ENCODE peak calls at places on chromosomes 7 and 10, in six cellular contexts. B, L, M, U, T and N are unnamed samples.

GRCh38 chr10:124035928-124036558 is 57.4 kb downstream of the CHST15 start:
- DNase-seq in T (peak), M (no peak), U (no peak), L (no peak), B (no peak), N (no peak)

GRCh38 chr10:125911990-125912389 is 15.6 kb downstream of the FANK1 start:
- DNase-seq in T (no peak), B (no peak), L (no peak), U (no peak), M (no peak), N (no peak)

GRCh38 chr7:44634839-44635591 is 28.6 kb downstream of the OGDH start:
- DNase-seq in L (no peak), B (peak), T (no peak), M (no peak), U (no peak), N (no peak)

GRCh38 chr7:45402480-45403218 is 171.5 kb upstream of the ADCY1 start:
- DNase-seq in M (no peak), B (no peak), L (no peak), U (peak), T (no peak), N (peak)

GRCh38 chr7:90910136-90910535 is 314.0 kb downstream of the CDK14 start:
- DNase-seq in B (no peak), U (peak), L (no peak), M (no peak), T (no peak), N (peak)

GRCh38 chr7:103524042-103524907 is 78.3 kb upstream of the SLC26A5 start:
- DNase-seq in M (no peak), L (no peak), T (no peak), B (peak), U (peak), N (peak)

GRCh38 chr10:122662231-122662630 is 37.4 kb downstream of the C10orf120 start:
- DNase-seq in U (no peak), L (no peak), M (no peak), T (no peak), B (no peak), N (no peak)

GRCh38 chr7:27187702-27188665 is 3.0 kb upstream of the HOXA11 start:
- DNase-seq in T (peak), U (no peak), L (no peak), B (no peak), M (no peak), N (no peak)

GRCh38 chr10:132298038-132298935 is 9.5 kb downstream of the STK32C start:
- DNase-seq in U (no peak), B (no peak), M (no peak), T (no peak), L (no peak), N (no peak)

GRCh38 chr7:131302876-131303707 is 24.6 kb upstream of the MKLN1 start:
- DNase-seq in T (no peak), U (peak), M (no peak), L (peak), B (no peak), N (peak)

GRCh38 chr10:97371696-97372095 is 29.4 kb downstream of the RRP12 start:
- DNase-seq in T (no peak), U (no peak), B (no peak), L (no peak), M (no peak), N (no peak)

GRCh38 chr7:142338633-142339501 is 81.0 kb upstream of the PRSS58 start:
- DNase-seq in U (no peak), T (peak), L (peak), B (peak), M (no peak), N (peak)

GRCh38 chr7:26090927-26091519 is 61.0 kb upstream of the NFE2L3 start:
- DNase-seq in U (peak), B (peak), M (no peak), L (no peak), T (peak), N (peak)

GRCh38 chr7:90587766-90588165 is 8.4 kb upstream of the CDK14 start:
- DNase-seq in B (no peak), U (no peak), M (no peak), L (no peak), T (no peak), N (no peak)

GRCh38 chr10:13672505-13672904 is 85.7 kb downstream of the PRPF18 start:
- DNase-seq in L (no peak), B (peak), M (no peak), T (peak), U (peak), N (no peak)

GRCh38 chr7:2182461-2182860 is 50.3 kb downstream of the MAD1L1 start:
- DNase-seq in M (no peak), T (no peak), U (no peak), B (no peak), L (no peak), N (no peak)

GRCh38 chr10:128147064-128147463 is 20.8 kb upstream of the MKI67 start:
- DNase-seq in U (no peak), B (no peak), L (no peak), M (no peak), T (no peak), N (no peak)

GRCh38 chr7:2504818-2505375 is 14.7 kb upstream of the LFNG start:
- DNase-seq in T (no peak), L (no peak), B (no peak), U (no peak), M (no peak), N (no peak)

GRCh38 chr7:134289423-134289822 is 27.3 kb downstream of the SLC35B4 start:
- DNase-seq in U (no peak), L (no peak), M (no peak), B (no peak), T (no peak), N (no peak)

GRCh38 chr10:124869941-124870340 is 68.3 kb downstream of the ABRAXAS2 start:
- DNase-seq in U (no peak), T (no peak), M (no peak), B (no peak), L (no peak), N (no peak)

GRCh38 chr7:25125137-25125946 is at the start of gene CYCS:
- DNase-seq in T (peak), L (peak), U (peak), B (peak), M (peak), N (peak)

GRCh38 chr10:88136712-88137111 is 273.3 kb downstream of the PTEN start:
- DNase-seq in B (no peak), L (no peak), T (no peak), U (no peak), M (no peak), N (no peak)

GRCh38 chr7:155852426-155853301 is 40.4 kb upstream of the SHH start:
- DNase-seq in M (no peak), T (no peak), U (no peak), B (no peak), L (no peak), N (no peak)

GRCh38 chr7:1091644-1092027 is 3.7 kb downstream of the GPER1 start:
- DNase-seq in T (no peak), B (no peak), M (no peak), U (no peak), L (no peak), N (no peak)

GRCh38 chr7:250523-250922 is 39.4 kb upstream of the FOXL3 start:
- DNase-seq in B (no peak), U (no peak), M (no peak), T (no peak), L (no peak), N (no peak)

GRCh38 chr10:77005901-77006300 is 631.7 kb downstream of the KCNMA1 start:
- DNase-seq in M (no peak), B (no peak), L (no peak), T (no peak), U (no peak), N (no peak)

GRCh38 chr7:91043924-91044660 is 220.1 kb upstream of the FZD1 start:
- DNase-seq in M (no peak), B (no peak), T (no peak), L (no peak), U (no peak), N (no peak)

GRCh38 chr10:49187950-49188761 is at the start of gene TMEM273:
- DNase-seq in U (no peak), T (no peak), L (no peak), B (no peak), M (no peak), N (no peak)

GRCh38 chr7:75608451-75609122 is 116.5 kb downstream of the SPDYE5 start:
- DNase-seq in U (no peak), L (no peak), T (no peak), M (no peak), B (no peak), N (no peak)

GRCh38 chr10:66586073-66586472 is 339.8 kb upstream of the LRRTM3 start:
- DNase-seq in U (peak), B (peak), T (no peak), L (peak), M (no peak), N (no peak)

GRCh38 chr7:157514746-157515145 is 177.9 kb downstream of the DNAJB6 start:
- DNase-seq in L (no peak), B (no peak), T (no peak), U (no peak), M (no peak), N (no peak)

DNA sequence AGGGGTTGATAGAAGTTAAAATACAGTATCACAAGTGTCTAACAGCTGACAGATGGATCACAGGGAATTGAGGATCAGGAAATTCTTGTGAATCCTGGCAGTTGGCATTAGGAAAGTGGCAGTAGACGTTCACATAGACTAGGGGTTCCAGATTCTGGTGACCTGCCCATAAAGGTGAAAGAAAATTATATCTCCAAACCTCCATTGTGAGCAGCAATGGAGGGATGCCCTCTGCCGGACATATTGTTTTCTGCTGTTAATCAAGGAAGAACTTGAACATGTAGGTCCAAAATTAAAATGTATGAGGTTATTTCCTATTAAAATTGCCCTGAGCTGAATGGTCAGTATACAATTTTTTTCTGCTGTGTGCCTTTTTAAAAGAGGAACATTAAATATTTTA is 5.1 kb downstream of the NME8 start:
- DNase-seq in L (peak), T (peak), M (no peak), B (peak), U (no peak), N (peak)
- TF ChIP-seq CTCF in L (peak), T (peak), M (peak), B (peak), U (peak), N (peak)

DNA sequence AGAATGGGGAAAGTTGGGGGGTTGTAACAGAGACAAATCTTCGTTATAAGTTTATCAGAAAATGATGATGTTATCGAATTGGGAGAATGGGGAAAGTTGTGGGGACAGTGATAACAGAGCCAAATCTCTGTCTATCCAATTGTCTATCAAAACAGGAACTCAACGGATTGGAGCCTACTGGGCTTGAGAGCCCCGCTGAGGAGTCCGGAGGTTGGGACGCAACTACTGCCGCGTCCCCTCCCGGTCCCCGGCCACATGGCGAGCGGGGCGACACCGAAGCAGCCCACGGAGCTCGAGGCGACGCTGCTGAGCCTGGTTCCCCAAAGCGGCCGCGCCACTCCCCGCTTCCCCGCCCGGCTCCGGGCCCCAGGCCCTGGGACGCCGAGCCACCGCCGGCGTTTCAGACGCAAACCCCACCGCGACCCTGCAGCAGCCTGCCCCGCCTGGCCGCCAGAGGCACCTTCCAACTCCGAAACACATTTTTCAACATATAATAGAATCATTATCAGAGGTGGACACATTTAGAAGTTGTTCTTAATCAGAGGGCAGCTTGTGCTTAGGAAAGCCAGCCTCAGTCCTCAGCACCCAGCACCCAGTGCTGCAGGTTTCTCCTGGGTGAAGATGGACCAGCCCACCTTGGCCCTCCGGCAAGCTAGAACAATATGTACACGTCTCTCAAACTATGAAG is 13.8 kb upstream of the RALA start:
- DNase-seq in T (peak), L (peak), B (peak), U (no peak), M (peak), N (no peak)
- TF ChIP-seq CTCF in T (peak), L (no peak), B (peak), U (no peak), M (peak), N (no peak)

GRCh38 chr10:64115913-64116643 is 594.9 kb downstream of the REEP3 start:
- DNase-seq in B (peak), U (peak), T (peak), M (peak), L (peak), N (peak)
- TF ChIP-seq CTCF in B (peak), U (peak), T (peak), M (peak), L (peak), N (peak)

DNA sequence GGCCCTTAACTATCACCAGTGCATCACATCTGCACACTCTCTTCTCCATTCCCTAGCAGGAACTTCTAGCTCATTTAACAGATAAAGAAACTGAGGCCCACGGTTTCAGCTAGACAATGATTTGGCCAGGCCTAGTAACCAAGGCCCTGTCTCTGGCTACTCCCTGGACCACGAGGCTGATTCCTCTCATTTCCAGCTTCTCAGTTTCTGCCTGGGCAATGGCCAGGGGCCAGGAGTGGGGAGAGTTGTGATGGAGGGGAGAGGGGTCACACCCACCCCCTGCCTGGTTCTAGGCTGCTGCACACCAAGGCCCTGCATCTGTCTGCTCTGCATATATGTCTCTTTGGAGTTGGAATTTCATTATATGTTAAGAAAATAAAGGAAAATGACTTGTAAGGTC is 13.5 kb downstream of the AQP1 start:
- DNase-seq in L (no peak), B (no peak), M (no peak), U (no peak), T (no peak), N (no peak)
- TF ChIP-seq CTCF in L (no peak), B (no peak), M (no peak), U (no peak), T (no peak), N (no peak)

DNA sequence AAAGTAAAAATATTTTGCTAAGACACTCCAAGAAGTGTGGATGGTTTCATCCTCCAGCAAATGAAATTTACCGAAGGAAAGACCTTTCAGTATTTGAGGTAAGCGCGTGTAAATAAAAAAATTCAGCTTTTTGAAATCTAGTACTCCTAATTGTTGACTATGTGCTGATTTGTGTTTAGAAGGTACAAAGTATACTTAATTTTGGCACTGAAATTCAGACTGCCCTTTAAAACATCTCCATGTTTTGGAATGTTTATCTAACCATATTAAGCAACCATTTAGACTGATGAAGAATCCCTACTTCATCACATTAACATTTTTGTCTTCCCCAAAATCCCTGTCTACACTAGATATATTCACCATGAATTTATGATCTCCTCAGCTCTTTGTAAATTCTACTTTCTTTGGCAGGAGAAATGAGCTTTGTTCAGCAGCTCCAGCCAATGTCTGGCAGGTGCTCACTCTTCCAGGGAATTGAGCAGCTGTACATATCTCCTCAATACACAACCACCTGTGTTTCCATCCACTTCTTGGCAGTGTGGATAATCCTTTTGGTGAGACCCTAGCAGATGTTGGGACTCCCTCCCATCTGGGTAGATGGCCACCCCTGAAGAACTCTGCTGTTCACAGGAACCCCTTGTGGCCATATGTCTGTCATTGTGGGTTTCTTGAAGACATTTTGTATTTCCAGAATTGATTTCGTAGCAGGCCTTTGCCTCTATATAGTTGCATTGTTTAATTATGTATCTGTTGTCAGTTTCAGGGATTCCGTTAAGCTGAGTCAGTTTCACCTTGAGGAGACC is 129.4 kb upstream of the SAMD8 start:
- DNase-seq in T (no peak), U (no peak), L (no peak), B (no peak), M (no peak), N (no peak)
- TF ChIP-seq CTCF in T (no peak), U (no peak), L (no peak), B (no peak), M (no peak), N (no peak)

GRCh38 chr7:4854916-4855315 is 6.9 kb downstream of the PAPOLB start:
- DNase-seq in B (no peak), T (no peak), L (no peak), M (no peak), U (peak), N (no peak)

GRCh38 chr7:4845740-4846142 is 16.1 kb downstream of the PAPOLB start:
- DNase-seq in U (peak), B (peak), M (no peak), L (peak), T (peak), N (no peak)

GRCh38 chr7:4850262-4850795 is 11.5 kb downstream of the PAPOLB start:
- DNase-seq in B (no peak), U (no peak), L (no peak), T (no peak), M (no peak), N (no peak)

GRCh38 chr7:4851459-4852422 is 10.1 kb downstream of the PAPOLB start:
- DNase-seq in U (no peak), L (no peak), M (no peak), B (no peak), T (no peak), N (peak)

DNA sequence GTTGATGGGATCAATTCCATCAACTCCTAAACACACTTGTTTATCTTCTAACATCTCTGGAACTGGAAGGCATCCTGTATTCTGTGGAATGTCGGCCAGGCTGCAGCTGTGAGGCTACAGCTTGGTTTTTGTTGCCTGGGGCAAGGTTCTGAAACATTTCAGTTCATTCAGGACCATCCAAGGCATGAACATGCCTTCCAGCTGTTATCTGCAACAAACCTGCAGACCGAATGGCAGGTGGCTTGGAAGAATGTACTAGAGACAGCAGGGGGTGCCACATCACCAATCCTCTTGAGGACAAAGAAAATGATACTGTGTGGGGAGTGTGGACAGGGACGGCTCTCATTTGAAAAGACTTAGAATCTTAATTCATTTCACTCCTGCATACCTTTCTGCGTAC is 12.4 kb downstream of the PAPOLB start:
- DNase-seq in L (peak), M (peak), T (no peak), U (peak), B (peak), N (peak)
- TF ChIP-seq CTCF in L (no peak), M (peak), T (no peak), U (peak), B (peak), N (peak)

GRCh38 chr10:80441831-80442230 is 12.3 kb upstream of the TSPAN14 start:
- DNase-seq in L (no peak), U (no peak), T (no peak), M (no peak), B (no peak), N (no peak)

GRCh38 chr10:80442879-80443278 is 11.2 kb upstream of the TSPAN14 start:
- DNase-seq in M (no peak), B (no peak), U (no peak), T (no peak), L (no peak), N (no peak)

GRCh38 chr10:80444646-80445319 is 9.3 kb upstream of the TSPAN14 start:
- DNase-seq in B (peak), T (peak), U (peak), M (no peak), L (peak), N (peak)

GRCh38 chr10:80444124-80444523 is 10.0 kb upstream of the TSPAN14 start:
- DNase-seq in L (no peak), T (no peak), B (no peak), M (no peak), U (no peak), N (no peak)

GRCh38 chr10:80443531-80443974 is 10.6 kb upstream of the TSPAN14 start:
- DNase-seq in T (no peak), U (peak), M (no peak), L (peak), B (no peak), N (peak)
- TF ChIP-seq CTCF in T (no peak), U (peak), M (peak), L (no peak), B (peak), N (peak)

GRCh38 chr10:96321822-96322221 is 17.6 kb downstream of the DNTT start:
- DNase-seq in L (peak), M (no peak), B (no peak), T (no peak), U (no peak), N (no peak)
- TF ChIP-seq CTCF in L (peak), M (no peak), B (no peak), T (no peak), U (no peak), N (no peak)